ENCODE peak calls at places on chromosome 17, in nine cellular contexts. Q is lung, M is mucosa of descending colon, B is left ventricle myocardium inferior, F is ACHN, X is substantia nigra, O is EH, W is NCI-H1105, Y is nucleus accumbens. H is an unnamed sample.

GRCh38 chr17:29760279-29760721 is 137.6 kb upstream of the CORO6 start:
- DNase-seq in Q (no peak), B (no peak), Y (no peak), F (peak; percentile 46), W (no peak), M (no peak), X (no peak), O (peak; percentile 27), H (no peak)

GRCh38 chr17:39668141-39668924 is at the start of gene PNMT:
- DNase-seq in B (peak; percentile 79), Q (peak; percentile 62), F (peak; percentile 72), Y (peak; percentile 65), W (peak; percentile 42), O (peak; percentile 51), M (peak; percentile 86), X (no peak), H (no peak)

GRCh38 chr17:67994827-67995567 is 1.3 kb downstream of the C17orf58 start:
- DNase-seq in O (peak; percentile 85), M (no peak), F (peak; percentile 78), W (no peak), B (no peak), Q (no peak), X (no peak), Y (peak; percentile 25), H (peak; percentile 9)

GRCh38 chr17:54426287-54426886 is 474.3 kb upstream of the TOM1L1 start:
- DNase-seq in M (no peak), Y (no peak), W (peak; percentile 5), X (no peak), B (no peak), F (peak; percentile 41), Q (no peak), O (no peak), H (no peak)

GRCh38 chr17:66414528-66415175 is 112.2 kb downstream of the PRKCA start:
- DNase-seq in B (no peak), M (no peak), F (no peak), O (no peak), W (no peak), X (no peak), Y (no peak), Q (no peak), H (no peak)

GRCh38 chr17:45077643-45078042 is 16.5 kb downstream of the NMT1 start:
- DNase-seq in M (no peak), O (no peak), Q (no peak), W (no peak), F (no peak), X (no peak), Y (no peak), B (no peak), H (no peak)

GRCh38 chr17:31147507-31148202 is 52.9 kb downstream of the NF1 start:
- DNase-seq in F (no peak), B (no peak), M (no peak), O (peak; percentile 55), X (no peak), Y (no peak), W (no peak), Q (no peak), H (no peak)

GRCh38 chr17:40109471-40109824 is 9.1 kb upstream of the NR1D1 start:
- DNase-seq in M (no peak), B (peak; percentile 3), F (no peak), W (no peak), O (no peak), Q (no peak), X (no peak), Y (no peak), H (no peak)

GRCh38 chr17:83073389-83074063 is 5.9 kb upstream of the METRNL start:
- DNase-seq in B (peak; percentile 52), X (no peak), Y (no peak), M (peak; percentile 88), W (no peak), F (no peak), Q (no peak), O (no peak), H (no peak)

H was measured in C1 segment of cervical spinal cord.